ENCODE peak calls at places on chromosomes 7 and 10, in ten cellular contexts. One of them, this sample, is unnamed. For H3K4me1, the result is how much of the 10 kb centered on the place peaks cover.

GRCh38 chr7:142808802-142809583 is 38.2 kb downstream of the PRSS2 start:
- DNase-seq in thoracic aorta: no peak
- DNase-seq in psoas muscle: no peak
- DNase-seq in HAP-1: no peak
- DNase-seq in lower lobe of right lung: peak
- DNase-seq in prostate gland: no peak
- DNase-seq in PC-9: peak
- DNase-seq in CD4-positive, CD25-positive, alpha-beta regulatory T cell: peak
- DNase-seq in CD8-positive, alpha-beta T cell: peak
- DNase-seq in PC-3: peak
- DNase-seq in this sample: peak

GRCh38 chr10:110274072-110274627 is 30.6 kb downstream of the SMNDC1 start:
- DNase-seq in CD8-positive, alpha-beta T cell: no peak
- DNase-seq in psoas muscle: no peak
- DNase-seq in thoracic aorta: no peak
- DNase-seq in lower lobe of right lung: no peak
- DNase-seq in CD4-positive, CD25-positive, alpha-beta regulatory T cell: no peak
- DNase-seq in PC-3: no peak
- DNase-seq in HAP-1: no peak
- DNase-seq in PC-9: no peak
- DNase-seq in prostate gland: no peak
- DNase-seq in this sample: no peak

GRCh38 chr10:49611166-49611814 is 1.2 kb downstream of the SLC18A3 start:
- DNase-seq in HAP-1: no peak
- DNase-seq in psoas muscle: no peak
- DNase-seq in PC-9: no peak
- DNase-seq in prostate gland: no peak
- DNase-seq in CD8-positive, alpha-beta T cell: no peak
- DNase-seq in lower lobe of right lung: no peak
- DNase-seq in PC-3: no peak
- DNase-seq in thoracic aorta: no peak
- DNase-seq in CD4-positive, CD25-positive, alpha-beta regulatory T cell: no peak
- DNase-seq in this sample: no peak

GRCh38 chr7:77222819-77223218 is 23.2 kb upstream of the FGL2 start:
- DNase-seq in CD8-positive, alpha-beta T cell: no peak
- DNase-seq in lower lobe of right lung: no peak
- DNase-seq in prostate gland: no peak
- DNase-seq in HAP-1: no peak
- DNase-seq in psoas muscle: no peak
- DNase-seq in thoracic aorta: no peak
- DNase-seq in PC-3: no peak
- DNase-seq in CD4-positive, CD25-positive, alpha-beta regulatory T cell: no peak
- DNase-seq in PC-9: no peak
- DNase-seq in this sample: no peak

GRCh38 chr10:126716366-126716765 is 45.9 kb upstream of the C10orf90 start:
- DNase-seq in HAP-1: no peak
- DNase-seq in psoas muscle: no peak
- DNase-seq in thoracic aorta: no peak
- DNase-seq in prostate gland: no peak
- DNase-seq in PC-3: no peak
- DNase-seq in PC-9: no peak
- DNase-seq in lower lobe of right lung: no peak
- DNase-seq in CD8-positive, alpha-beta T cell: no peak
- DNase-seq in CD4-positive, CD25-positive, alpha-beta regulatory T cell: no peak
- DNase-seq in this sample: no peak

GRCh38 chr10:97428572-97428981 is 2.6 kb downstream of the PGAM1 start:
- DNase-seq in prostate gland: no peak
- DNase-seq in psoas muscle: no peak
- DNase-seq in PC-9: no peak
- DNase-seq in CD4-positive, CD25-positive, alpha-beta regulatory T cell: no peak
- DNase-seq in CD8-positive, alpha-beta T cell: no peak
- DNase-seq in thoracic aorta: no peak
- DNase-seq in HAP-1: no peak
- DNase-seq in lower lobe of right lung: no peak
- DNase-seq in PC-3: no peak
- DNase-seq in this sample: no peak

GRCh38 chr7:140683657-140684056 is 10.9 kb downstream of the ADCK2 start:
- DNase-seq in thoracic aorta: no peak
- DNase-seq in CD4-positive, CD25-positive, alpha-beta regulatory T cell: no peak
- DNase-seq in HAP-1: no peak
- DNase-seq in lower lobe of right lung: no peak
- DNase-seq in CD8-positive, alpha-beta T cell: no peak
- DNase-seq in PC-3: no peak
- DNase-seq in psoas muscle: no peak
- DNase-seq in prostate gland: no peak
- DNase-seq in PC-9: peak
- DNase-seq in this sample: no peak

GRCh38 chr7:83808982-83809381 is 160.0 kb upstream of the SEMA3E start:
- DNase-seq in PC-3: no peak
- DNase-seq in psoas muscle: no peak
- DNase-seq in CD4-positive, CD25-positive, alpha-beta regulatory T cell: no peak
- DNase-seq in PC-9: no peak
- DNase-seq in prostate gland: no peak
- DNase-seq in thoracic aorta: no peak
- DNase-seq in CD8-positive, alpha-beta T cell: no peak
- DNase-seq in lower lobe of right lung: no peak
- DNase-seq in HAP-1: no peak
- DNase-seq in this sample: no peak

DNA sequence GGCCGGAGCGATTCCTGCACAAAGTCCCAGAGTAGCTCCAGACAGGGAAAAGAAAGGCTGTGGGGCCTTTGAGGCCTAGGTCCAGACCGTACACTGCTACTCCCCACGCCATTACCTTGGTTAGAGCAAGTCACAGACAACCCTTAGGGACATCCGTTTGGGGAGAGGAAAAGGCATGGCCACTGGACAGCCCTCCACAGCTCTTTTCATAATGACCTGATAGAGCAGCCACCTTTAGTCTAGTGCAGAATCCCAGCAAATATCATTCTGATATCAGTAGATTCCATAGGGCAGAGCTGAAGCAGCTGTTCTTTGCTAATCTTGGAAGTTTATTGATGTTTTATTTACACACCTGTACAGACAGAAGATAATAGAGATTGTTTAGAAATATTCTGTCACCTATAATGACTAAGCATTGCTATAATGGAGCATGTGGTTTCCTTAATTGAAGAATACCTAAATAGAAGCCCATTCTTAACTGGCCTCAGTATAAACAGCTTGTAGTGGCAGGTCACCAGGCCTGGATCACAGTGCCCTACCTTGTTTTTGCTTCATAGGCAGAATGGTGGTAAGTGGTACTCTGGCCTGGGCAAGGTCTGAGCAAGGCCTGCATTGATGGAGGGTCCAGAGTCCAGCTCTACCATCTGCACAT is 27.9 kb downstream of the OGDH start:
- DNase-seq in PC-3: no peak
- DNase-seq in CD4-positive, CD25-positive, alpha-beta regulatory T cell: no peak
- DNase-seq in CD8-positive, alpha-beta T cell: no peak
- DNase-seq in lower lobe of right lung: no peak
- DNase-seq in HAP-1: no peak
- DNase-seq in prostate gland: no peak
- DNase-seq in PC-9: peak
- DNase-seq in psoas muscle: no peak
- DNase-seq in thoracic aorta: no peak
- DNase-seq in this sample: no peak
- H3K4me1 ChIP-seq in PC-3: half or more
- H3K4me1 ChIP-seq in CD4-positive, CD25-positive, alpha-beta regulatory T cell: half or more
- H3K4me1 ChIP-seq in CD8-positive, alpha-beta T cell: half or more
- H3K4me1 ChIP-seq in lower lobe of right lung: half or more
- H3K4me1 ChIP-seq in HAP-1: under half
- H3K4me1 ChIP-seq in prostate gland: under half
- H3K4me1 ChIP-seq in PC-9: half or more
- H3K4me1 ChIP-seq in psoas muscle: half or more
- H3K4me1 ChIP-seq in thoracic aorta: under half
- H3K4me1 ChIP-seq in this sample: half or more

GRCh38 chr10:4048245-4048864 is 263.3 kb upstream of the KLF6 start:
- DNase-seq in CD8-positive, alpha-beta T cell: no peak
- DNase-seq in thoracic aorta: no peak
- DNase-seq in CD4-positive, CD25-positive, alpha-beta regulatory T cell: no peak
- DNase-seq in lower lobe of right lung: no peak
- DNase-seq in psoas muscle: no peak
- DNase-seq in HAP-1: no peak
- DNase-seq in PC-9: no peak
- DNase-seq in prostate gland: no peak
- DNase-seq in PC-3: no peak
- DNase-seq in this sample: no peak
- H3K4me1 ChIP-seq in CD8-positive, alpha-beta T cell: under half
- H3K4me1 ChIP-seq in thoracic aorta: under half
- H3K4me1 ChIP-seq in CD4-positive, CD25-positive, alpha-beta regulatory T cell: under half
- H3K4me1 ChIP-seq in lower lobe of right lung: under half
- H3K4me1 ChIP-seq in psoas muscle: under half
- H3K4me1 ChIP-seq in HAP-1: under half
- H3K4me1 ChIP-seq in PC-9: under half
- H3K4me1 ChIP-seq in prostate gland: under half
- H3K4me1 ChIP-seq in PC-3: under half
- H3K4me1 ChIP-seq in this sample: under half

GRCh38 chr10:77866598-77866997 is 60.0 kb downstream of the DLG5 start:
- DNase-seq in CD8-positive, alpha-beta T cell: no peak
- DNase-seq in thoracic aorta: no peak
- DNase-seq in PC-9: no peak
- DNase-seq in CD4-positive, CD25-positive, alpha-beta regulatory T cell: no peak
- DNase-seq in HAP-1: no peak
- DNase-seq in PC-3: no peak
- DNase-seq in psoas muscle: no peak
- DNase-seq in lower lobe of right lung: no peak
- DNase-seq in prostate gland: no peak
- DNase-seq in this sample: no peak
- H3K4me1 ChIP-seq in CD8-positive, alpha-beta T cell: under half
- H3K4me1 ChIP-seq in thoracic aorta: under half
- H3K4me1 ChIP-seq in PC-9: under half
- H3K4me1 ChIP-seq in CD4-positive, CD25-positive, alpha-beta regulatory T cell: under half
- H3K4me1 ChIP-seq in HAP-1: under half
- H3K4me1 ChIP-seq in PC-3: under half
- H3K4me1 ChIP-seq in psoas muscle: under half
- H3K4me1 ChIP-seq in lower lobe of right lung: under half
- H3K4me1 ChIP-seq in prostate gland: under half
- H3K4me1 ChIP-seq in this sample: under half

GRCh38 chr7:122764902-122765301 is 62.2 kb upstream of the RNF148 start:
- DNase-seq in CD8-positive, alpha-beta T cell: no peak
- DNase-seq in HAP-1: no peak
- DNase-seq in PC-3: no peak
- DNase-seq in thoracic aorta: no peak
- DNase-seq in CD4-positive, CD25-positive, alpha-beta regulatory T cell: no peak
- DNase-seq in lower lobe of right lung: no peak
- DNase-seq in psoas muscle: no peak
- DNase-seq in PC-9: no peak
- DNase-seq in prostate gland: no peak
- DNase-seq in this sample: no peak

GRCh38 chr7:122766593-122766992 is 63.9 kb upstream of the RNF148 start:
- DNase-seq in prostate gland: no peak
- DNase-seq in psoas muscle: no peak
- DNase-seq in thoracic aorta: no peak
- DNase-seq in CD4-positive, CD25-positive, alpha-beta regulatory T cell: no peak
- DNase-seq in lower lobe of right lung: no peak
- DNase-seq in PC-9: no peak
- DNase-seq in PC-3: no peak
- DNase-seq in CD8-positive, alpha-beta T cell: no peak
- DNase-seq in HAP-1: no peak
- DNase-seq in this sample: no peak

GRCh38 chr7:122764020-122764419 is 61.3 kb upstream of the RNF148 start:
- DNase-seq in psoas muscle: no peak
- DNase-seq in HAP-1: no peak
- DNase-seq in lower lobe of right lung: no peak
- DNase-seq in CD8-positive, alpha-beta T cell: no peak
- DNase-seq in thoracic aorta: no peak
- DNase-seq in CD4-positive, CD25-positive, alpha-beta regulatory T cell: no peak
- DNase-seq in PC-9: no peak
- DNase-seq in PC-3: no peak
- DNase-seq in prostate gland: no peak
- DNase-seq in this sample: no peak

GRCh38 chr7:122758501-122758900 is 55.8 kb upstream of the RNF148 start:
- DNase-seq in PC-9: no peak
- DNase-seq in CD8-positive, alpha-beta T cell: no peak
- DNase-seq in PC-3: no peak
- DNase-seq in lower lobe of right lung: no peak
- DNase-seq in CD4-positive, CD25-positive, alpha-beta regulatory T cell: no peak
- DNase-seq in thoracic aorta: no peak
- DNase-seq in prostate gland: no peak
- DNase-seq in psoas muscle: no peak
- DNase-seq in HAP-1: no peak
- DNase-seq in this sample: no peak

GRCh38 chr7:122762071-122762470 is 59.3 kb upstream of the RNF148 start:
- DNase-seq in prostate gland: no peak
- DNase-seq in lower lobe of right lung: no peak
- DNase-seq in CD8-positive, alpha-beta T cell: no peak
- DNase-seq in HAP-1: no peak
- DNase-seq in CD4-positive, CD25-positive, alpha-beta regulatory T cell: no peak
- DNase-seq in thoracic aorta: no peak
- DNase-seq in PC-9: no peak
- DNase-seq in psoas muscle: no peak
- DNase-seq in PC-3: no peak
- DNase-seq in this sample: peak
- H3K4me1 ChIP-seq in prostate gland: under half
- H3K4me1 ChIP-seq in lower lobe of right lung: under half
- H3K4me1 ChIP-seq in CD8-positive, alpha-beta T cell: under half
- H3K4me1 ChIP-seq in HAP-1: under half
- H3K4me1 ChIP-seq in CD4-positive, CD25-positive, alpha-beta regulatory T cell: under half
- H3K4me1 ChIP-seq in thoracic aorta: under half
- H3K4me1 ChIP-seq in PC-9: under half
- H3K4me1 ChIP-seq in psoas muscle: under half
- H3K4me1 ChIP-seq in PC-3: under half
- H3K4me1 ChIP-seq in this sample: under half

GRCh38 chr10:48601789-48602188 is 3.1 kb downstream of the ARHGAP22 start:
- DNase-seq in HAP-1: no peak
- DNase-seq in thoracic aorta: no peak
- DNase-seq in PC-3: no peak
- DNase-seq in PC-9: no peak
- DNase-seq in lower lobe of right lung: no peak
- DNase-seq in psoas muscle: no peak
- DNase-seq in prostate gland: no peak
- DNase-seq in CD4-positive, CD25-positive, alpha-beta regulatory T cell: no peak
- DNase-seq in CD8-positive, alpha-beta T cell: no peak
- DNase-seq in this sample: no peak
- H3K4me1 ChIP-seq in HAP-1: under half
- H3K4me1 ChIP-seq in thoracic aorta: under half
- H3K4me1 ChIP-seq in PC-3: under half
- H3K4me1 ChIP-seq in PC-9: under half
- H3K4me1 ChIP-seq in lower lobe of right lung: under half
- H3K4me1 ChIP-seq in psoas muscle: under half
- H3K4me1 ChIP-seq in prostate gland: under half
- H3K4me1 ChIP-seq in CD4-positive, CD25-positive, alpha-beta regulatory T cell: under half
- H3K4me1 ChIP-seq in CD8-positive, alpha-beta T cell: under half
- H3K4me1 ChIP-seq in this sample: under half

GRCh38 chr10:78042752-78043104 is 9.1 kb downstream of the RPS24 start:
- DNase-seq in HAP-1: no peak
- DNase-seq in CD8-positive, alpha-beta T cell: no peak
- DNase-seq in lower lobe of right lung: no peak
- DNase-seq in psoas muscle: no peak
- DNase-seq in PC-3: no peak
- DNase-seq in PC-9: no peak
- DNase-seq in prostate gland: no peak
- DNase-seq in CD4-positive, CD25-positive, alpha-beta regulatory T cell: no peak
- DNase-seq in thoracic aorta: no peak
- DNase-seq in this sample: no peak
- H3K4me1 ChIP-seq in HAP-1: under half
- H3K4me1 ChIP-seq in CD8-positive, alpha-beta T cell: under half
- H3K4me1 ChIP-seq in lower lobe of right lung: under half
- H3K4me1 ChIP-seq in psoas muscle: under half
- H3K4me1 ChIP-seq in PC-3: under half
- H3K4me1 ChIP-seq in PC-9: under half
- H3K4me1 ChIP-seq in prostate gland: under half
- H3K4me1 ChIP-seq in CD4-positive, CD25-positive, alpha-beta regulatory T cell: under half
- H3K4me1 ChIP-seq in thoracic aorta: under half
- H3K4me1 ChIP-seq in this sample: under half